ENCODE peak calls at places on chromosomes 11 and 22, in five cellular contexts. P is spleen, T is bronchial epithelial cell, W is DND-41, R is tibial nerve. A is an unnamed sample.

GRCh38 chr11:34395916-34396555 is 38.2 kb upstream of the ABTB2 start:
- DNase-seq in R (no peak), P (no peak), T (peak), W (no peak), A (no peak)

GRCh38 chr11:123045101-123045500 is 16.8 kb downstream of the HSPA8 start:
- DNase-seq in W (no peak), R (no peak), T (no peak), P (no peak), A (no peak)

GRCh38 chr11:45988922-45989321 is 66.5 kb downstream of the LARGE2 start:
- DNase-seq in W (no peak), T (no peak), R (no peak), P (no peak), A (no peak)

GRCh38 chr11:72224587-72225410 is at the start of gene INPPL1:
- DNase-seq in P (peak), T (no peak), W (peak), R (no peak), A (no peak)

GRCh38 chr11:7204778-7205177 is 46.9 kb upstream of the SYT9 start:
- DNase-seq in P (no peak), R (no peak), T (peak), W (no peak), A (no peak)

GRCh38 chr22:35043251-35043931 is 22.6 kb upstream of the ISX start:
- DNase-seq in T (no peak), R (no peak), W (no peak), P (no peak), A (no peak)

GRCh38 chr11:13465909-13466371 is 2.9 kb upstream of the BTBD10 start:
- DNase-seq in T (peak), P (no peak), W (peak), R (peak), A (peak)

GRCh38 chr11:60349990-60350389 is 22.9 kb downstream of the MS4A6E start:
- DNase-seq in W (no peak), T (no peak), P (no peak), R (no peak), A (no peak)

GRCh38 chr11:66317322-66317765 is 500 bp upstream of the CD248 start:
- DNase-seq in R (peak), T (no peak), W (peak), P (peak), A (peak)

GRCh38 chr11:76807206-76807875 is 24.2 kb downstream of the TSKU start:
- DNase-seq in W (peak), R (peak), T (peak), P (peak), A (peak)

GRCh38 chr11:86370922-86371614 is 3.6 kb upstream of the CCDC81 start:
- DNase-seq in R (no peak), W (no peak), P (no peak), T (peak), A (no peak)

GRCh38 chr11:117906710-117907109 is 22.5 kb downstream of the TMPRSS13 start:
- DNase-seq in W (no peak), R (no peak), P (no peak), T (no peak), A (no peak)

GRCh38 chr11:44944853-44945235 is 5.8 kb downstream of the TP53I11 start:
- DNase-seq in P (no peak), T (peak), W (no peak), R (no peak), A (no peak)

GRCh38 chr11:26278354-26278753 is 53.6 kb upstream of the ANO3 start:
- DNase-seq in P (no peak), R (no peak), T (no peak), W (no peak), A (no peak)

GRCh38 chr11:34809191-34810106 is 106.7 kb downstream of the APIP start:
- DNase-seq in R (no peak), W (no peak), T (peak), P (no peak), A (peak)

GRCh38 chr11:84993386-84993785 is 633.8 kb downstream of the DLG2 start:
- DNase-seq in W (no peak), T (peak), R (no peak), P (no peak), A (no peak)

GRCh38 chr11:76194872-76195668 is 11.2 kb downstream of the WNT11 start:
- DNase-seq in T (no peak), W (no peak), P (no peak), R (no peak), A (no peak)

DNA sequence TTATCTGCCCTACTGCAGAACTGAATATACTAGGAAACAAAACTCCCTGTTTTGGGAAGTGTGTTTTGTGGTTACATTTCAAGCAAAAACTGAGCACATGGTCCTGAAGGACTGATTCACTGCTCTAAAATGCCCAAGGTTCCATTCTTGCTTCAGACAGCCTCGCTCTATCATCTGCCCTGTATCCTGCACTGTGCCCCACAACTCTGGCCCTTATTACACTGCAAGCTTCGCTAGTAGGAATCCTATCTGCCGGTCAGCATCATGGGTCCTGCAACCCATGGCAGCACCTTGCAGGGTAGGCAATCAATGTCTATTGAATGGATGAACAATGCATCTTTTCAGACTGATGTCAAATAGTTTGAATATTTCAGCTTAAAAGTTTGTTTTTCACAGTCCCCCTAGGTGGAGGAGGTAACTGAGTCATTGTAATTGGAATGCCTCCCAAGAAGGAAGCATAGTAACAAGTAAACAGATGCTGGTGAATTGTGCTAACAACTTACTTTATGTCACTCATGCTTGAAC is 21.3 kb downstream of the LAYN start:
- DNase-seq in T (peak), W (no peak), R (no peak), P (no peak), A (no peak)
- H3K4me3 ChIP-seq in T (no peak), W (no peak), R (no peak), P (no peak), A (no peak)

DNA sequence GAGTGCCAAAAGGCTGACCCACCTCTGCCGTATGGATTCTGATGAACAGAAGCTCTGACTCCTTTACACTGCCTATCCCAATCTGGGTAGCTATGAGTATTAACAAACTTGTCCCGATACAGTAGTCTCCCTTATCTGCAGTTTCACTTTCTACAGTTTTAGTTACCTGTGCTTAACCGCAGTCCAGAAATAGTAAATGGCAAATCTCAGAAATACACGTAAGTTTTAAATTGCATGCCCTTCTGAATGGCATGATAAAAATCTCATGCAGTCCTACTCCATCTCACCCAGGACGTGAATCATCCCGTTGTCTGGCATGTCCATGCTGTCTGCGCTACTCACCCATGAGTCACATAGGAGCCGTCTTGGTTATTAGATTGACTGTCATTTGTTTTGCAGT is 68.8 kb downstream of the SNX19 start:
- DNase-seq in R (no peak), P (no peak), W (no peak), T (peak), A (no peak)
- H3K4me3 ChIP-seq in R (no peak), P (no peak), W (no peak), T (peak), A (no peak)

GRCh38 chr22:29148826-29149225 is 56.9 kb upstream of the EMID1 start:
- DNase-seq in T (no peak), R (no peak), P (peak), W (no peak), A (no peak)
- H3K4me3 ChIP-seq in T (no peak), R (no peak), P (no peak), W (no peak), A (no peak)

GRCh38 chr11:69721745-69722144 is 17.9 kb upstream of the FGF19 start:
- DNase-seq in P (no peak), W (no peak), T (no peak), R (no peak), A (no peak)
- H3K4me3 ChIP-seq in P (no peak), W (no peak), T (no peak), R (no peak), A (no peak)

GRCh38 chr11:73343076-73343833 is 32.9 kb upstream of the RELT start:
- DNase-seq in P (no peak), T (no peak), W (no peak), R (no peak), A (no peak)
- H3K4me3 ChIP-seq in P (no peak), T (no peak), W (no peak), R (no peak), A (no peak)

DNA sequence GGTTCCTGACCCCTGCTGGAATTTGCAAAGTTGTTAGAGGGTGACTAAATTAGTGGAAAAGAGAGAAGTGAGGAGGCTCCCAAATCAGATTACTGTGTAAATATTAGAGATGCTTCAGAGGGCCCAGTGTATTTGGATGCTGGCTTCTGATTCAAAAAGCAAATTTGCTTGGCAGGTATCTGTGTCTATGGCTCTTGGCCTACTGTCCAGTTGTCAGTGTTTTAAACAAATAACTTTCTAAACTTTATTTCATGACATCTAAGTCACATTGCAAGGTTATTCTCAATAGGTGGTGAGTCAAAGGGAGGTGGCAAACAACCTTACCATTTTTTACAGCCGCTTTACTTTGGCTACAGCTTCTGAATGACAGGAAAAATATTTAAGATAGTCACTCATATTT is 720.1 kb downstream of the KCNA4 start:
- DNase-seq in R (no peak), W (no peak), P (no peak), T (no peak), A (no peak)
- H3K4me3 ChIP-seq in R (no peak), W (no peak), P (no peak), T (no peak), A (no peak)

DNA sequence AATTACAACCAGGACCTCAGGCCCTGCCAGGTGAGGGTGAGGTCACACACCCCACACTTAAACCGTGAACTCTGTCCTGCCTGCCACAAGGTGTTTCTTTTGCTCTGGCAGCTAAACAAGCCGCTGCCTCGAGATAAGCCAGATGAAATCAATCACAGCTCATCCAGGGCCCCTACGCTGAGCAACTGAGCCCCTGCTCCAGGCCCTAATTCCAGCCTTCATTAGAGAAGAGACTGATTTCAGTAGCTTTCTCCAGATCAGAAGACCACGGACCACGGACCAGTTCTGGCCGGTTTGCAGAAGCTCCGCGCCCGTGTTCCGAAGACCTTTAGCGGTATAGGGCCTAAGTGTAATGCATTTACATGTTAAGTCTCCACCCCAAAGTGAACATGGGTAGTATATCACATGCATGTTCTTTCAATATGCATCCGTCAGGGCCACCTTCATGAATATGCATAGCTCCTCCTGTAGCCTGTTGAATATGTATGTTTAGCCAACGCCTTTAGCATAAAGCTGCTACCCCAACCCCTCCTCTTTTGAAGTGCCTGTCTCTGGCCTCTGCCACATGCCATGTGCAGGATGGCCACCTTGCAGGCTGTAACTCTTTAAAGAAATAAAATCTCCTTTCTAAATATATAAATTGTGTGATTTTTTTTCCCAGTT is 14.9 kb upstream of the RAC2 start:
- DNase-seq in P (peak), R (no peak), W (no peak), T (no peak), A (no peak)
- H3K4me3 ChIP-seq in P (no peak), R (no peak), W (no peak), T (no peak), A (no peak)

DNA sequence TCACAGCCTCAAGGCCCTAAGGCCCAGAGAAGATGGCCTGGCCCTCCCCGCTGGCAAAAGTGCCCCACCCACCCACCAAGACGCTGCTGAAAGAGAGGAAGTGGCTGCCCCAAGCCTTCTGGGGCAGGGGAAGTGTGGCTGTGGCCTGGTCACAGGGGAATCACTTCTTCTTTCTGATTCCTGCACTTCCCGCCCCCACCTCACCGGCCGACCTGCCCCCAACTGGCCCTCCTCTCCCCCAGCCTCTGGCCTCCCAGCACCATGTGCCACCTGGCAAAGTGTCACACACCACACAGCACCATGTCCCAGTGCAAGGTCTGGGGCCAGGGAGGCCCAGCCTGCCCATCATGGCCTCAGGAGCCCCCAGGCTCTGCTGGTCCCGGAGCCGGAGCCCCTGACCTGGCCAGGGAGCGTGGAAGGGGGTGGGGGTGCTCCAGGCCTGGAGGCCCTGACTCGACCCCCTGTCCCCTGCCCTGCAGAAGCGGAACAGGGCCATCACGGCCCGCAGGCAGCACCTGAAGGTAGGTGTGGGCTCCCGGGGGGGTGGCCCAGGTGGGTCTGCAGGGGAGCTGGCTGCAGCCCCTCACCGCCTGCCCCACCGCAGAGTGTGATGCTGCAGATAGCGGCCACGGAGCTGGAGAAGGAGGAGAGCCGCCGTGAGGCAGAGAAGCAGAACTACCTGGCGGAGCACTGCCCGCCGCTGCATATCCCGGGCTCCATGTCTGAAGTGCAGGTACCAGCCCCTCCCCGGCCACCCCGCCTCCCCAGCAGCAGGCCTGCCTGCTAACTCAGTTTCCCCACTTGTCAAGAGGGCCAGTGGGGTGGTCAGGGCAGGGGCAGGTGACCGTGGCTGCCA is 1.4 kb downstream of the TNNI2 start:
- DNase-seq in W (no peak), R (peak), P (peak), T (no peak), A (no peak)
- H3K4me3 ChIP-seq in W (no peak), R (no peak), P (peak), T (no peak), A (no peak)

DNA sequence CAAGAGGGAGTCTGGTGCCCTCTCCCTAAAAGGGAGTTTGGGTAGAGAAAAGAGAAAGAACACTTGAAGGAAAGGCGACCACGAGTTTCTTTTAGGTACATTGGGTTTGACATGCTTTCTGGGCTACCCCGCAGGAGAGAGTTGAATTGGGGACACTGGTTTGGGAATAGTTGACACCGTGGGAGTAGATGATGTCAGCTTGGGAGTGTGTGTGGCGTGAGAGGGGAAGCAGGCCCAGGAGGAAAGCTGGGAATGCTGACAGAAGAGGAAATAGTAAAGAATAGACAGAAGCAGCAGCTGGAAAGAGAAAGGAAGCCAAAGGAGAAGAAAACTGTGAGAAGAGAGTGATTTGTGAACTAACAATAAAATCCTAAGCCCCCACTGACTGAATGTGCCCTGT is 442.9 kb downstream of the DYNC2H1 start:
- DNase-seq in W (no peak), P (no peak), R (no peak), T (no peak), A (no peak)
- H3K4me3 ChIP-seq in W (no peak), P (no peak), R (no peak), T (no peak), A (no peak)

GRCh38 chr11:2980168-2980840 is 11.8 kb downstream of the NAP1L4 start:
- DNase-seq in T (peak), R (no peak), W (no peak), P (no peak), A (no peak)

GRCh38 chr11:2977113-2977512 is 15.0 kb downstream of the NAP1L4 start:
- DNase-seq in P (no peak), T (no peak), W (no peak), R (no peak), A (no peak)

GRCh38 chr11:2981130-2981529 is 11.0 kb downstream of the NAP1L4 start:
- DNase-seq in W (no peak), R (no peak), P (no peak), T (no peak), A (no peak)

GRCh38 chr11:2983908-2984307 is 8.2 kb downstream of the NAP1L4 start:
- DNase-seq in W (no peak), T (no peak), P (no peak), R (no peak), A (no peak)

GRCh38 chr11:2982214-2982613 is 9.9 kb downstream of the NAP1L4 start:
- DNase-seq in R (no peak), W (no peak), T (no peak), P (no peak), A (no peak)
- H3K4me3 ChIP-seq in R (no peak), W (no peak), T (no peak), P (no peak), A (no peak)